ENCODE peak calls at places on chromosomes 13 and 19, in eight cellular contexts. K is heart right ventricle, S is neuronal stem cell, J is left ventricle myocardium inferior, L is GM12878, Q is heart left ventricle, O is esophagus squamous epithelium, U is HCT116. W is an unnamed sample.

GRCh38 chr13:48515732-48516131 is 17.1 kb downstream of the RCBTB2 start:
- DNase-seq in K (no peak), S (no peak), J (no peak), L (no peak), Q (no peak), O (no peak), U (no peak), W (no peak)

GRCh38 chr13:50152655-50153309 is 137.5 kb downstream of the KCNRG start:
- DNase-seq in K (no peak), S (no peak), J (no peak), L (no peak), Q (no peak), O (no peak), U (no peak), W (no peak)

GRCh38 chr19:17333611-17334413 is 843 bp downstream of the ANO8 start:
- DNase-seq in K (no peak), S (no peak), J (no peak), L (peak; percentile 16), Q (no peak), O (no peak), U (peak; percentile 71), W (no peak)

GRCh38 chr19:2779121-2779740 is 3.8 kb downstream of the SGTA start:
- DNase-seq in K (no peak), S (no peak), J (no peak), L (no peak), Q (no peak), O (no peak), U (no peak), W (no peak)

GRCh38 chr19:15672580-15673175 is at the start of gene CYP4F12:
- DNase-seq in K (peak; percentile 92), S (no peak), J (peak; percentile 87), L (no peak), Q (peak; percentile 83), O (peak; percentile 5), U (peak; percentile 49), W (no peak)

GRCh38 chr13:111597041-111598017 is 276.9 kb downstream of the TEX29 start:
- DNase-seq in K (no peak), S (no peak), J (no peak), L (no peak), Q (no peak), O (no peak), U (no peak), W (no peak)

GRCh38 chr19:40763963-40764362 is 11.4 kb upstream of the MIA start:
- DNase-seq in K (no peak), S (no peak), J (no peak), L (no peak), Q (no peak), O (no peak), U (no peak), W (no peak)

GRCh38 chr19:1507192-1507660 is 5.6 kb downstream of the ADAMTSL5 start:
- DNase-seq in K (no peak), S (no peak), J (no peak), L (no peak), Q (no peak), O (no peak), U (no peak), W (no peak)

GRCh38 chr19:8519388-8519787 is 5.4 kb upstream of the ZNF414 start:
- DNase-seq in K (no peak), S (no peak), J (no peak), L (no peak), Q (no peak), O (no peak), U (no peak), W (no peak)

GRCh38 chr13:105897575-105897974 is 637.9 kb downstream of the EFNB2 start:
- DNase-seq in K (no peak), S (no peak), J (no peak), L (no peak), Q (no peak), O (no peak), U (no peak), W (no peak)

GRCh38 chr19:410243-410781 is 1.4 kb upstream of the C2CD4C start:
- DNase-seq in K (no peak), S (no peak), J (no peak), L (no peak), Q (no peak), O (no peak), U (no peak), W (no peak)

GRCh38 chr13:28707629-28708427 is 10.9 kb downstream of the SLC46A3 start:
- DNase-seq in K (no peak), S (no peak), J (no peak), L (peak; percentile 94), Q (no peak), O (no peak), U (no peak), W (peak; percentile 90)

GRCh38 chr19:14366529-14366928 is 14.7 kb upstream of the ADGRE5 start:
- DNase-seq in K (peak; percentile 53), S (no peak), J (peak; percentile 58), L (peak; percentile 98), Q (peak; percentile 61), O (peak; percentile 46), U (peak; percentile 92), W (peak; percentile 88)

GRCh38 chr13:113992276-113993005 is 18.6 kb upstream of the C13orf46 start:
- DNase-seq in K (peak; percentile 13), S (no peak), J (no peak), L (no peak), Q (no peak), O (no peak), U (no peak), W (no peak)

DNA sequence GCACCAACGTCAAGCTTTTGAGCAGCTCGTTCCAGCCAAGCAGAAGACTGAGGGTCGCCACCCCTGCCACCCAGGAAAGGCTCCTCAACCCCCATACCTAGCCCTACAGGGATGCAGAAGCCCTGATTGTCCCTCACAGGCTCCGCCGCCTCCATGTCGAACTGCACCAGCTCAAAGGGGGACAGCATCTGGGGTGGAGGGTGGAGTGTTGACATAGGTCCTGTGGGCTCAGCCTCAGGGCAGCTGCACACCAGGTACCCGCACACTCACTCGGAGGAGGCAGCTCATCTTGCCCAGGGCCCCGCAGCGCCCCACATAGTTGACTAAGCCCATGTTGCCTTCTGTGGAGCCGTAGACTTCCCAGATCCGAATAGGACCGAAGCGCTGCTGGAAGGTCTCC is 11.6 kb downstream of the SLC27A5 start:
- DNase-seq in K (no peak), S (no peak), J (no peak), L (no peak), Q (no peak), O (no peak), U (no peak), W (no peak)
- H3K4me3 ChIP-seq in K (no peak overlapping the region), S (no peak overlapping the region), J (peak overlapping the region; percentile 70), L (peak overlapping the region; percentile 66), Q (peak overlapping the region; percentile 59), O (no peak overlapping the region), U (peak overlapping the region; percentile 62), W (peak overlapping the region; percentile 62)

GRCh38 chr19:51256053-51256682 is 5.3 kb downstream of the SIGLECL1 start:
- DNase-seq in K (no peak), S (no peak), J (no peak), L (no peak), Q (no peak), O (no peak), U (no peak), W (no peak)

GRCh38 chr19:51258761-51259160 is 7.9 kb downstream of the SIGLECL1 start:
- DNase-seq in K (no peak), S (no peak), J (no peak), L (no peak), Q (no peak), O (no peak), U (no peak), W (no peak)

GRCh38 chr19:51257471-51257870 is 6.6 kb downstream of the SIGLECL1 start:
- DNase-seq in K (no peak), S (no peak), J (no peak), L (no peak), Q (no peak), O (no peak), U (no peak), W (no peak)

GRCh38 chr19:51259348-51260245 is 8.7 kb downstream of the SIGLECL1 start:
- DNase-seq in K (no peak), S (peak; percentile 33), J (peak; percentile 18), L (peak; percentile 12), Q (peak; percentile 25), O (no peak), U (peak; percentile 41), W (no peak)

DNA sequence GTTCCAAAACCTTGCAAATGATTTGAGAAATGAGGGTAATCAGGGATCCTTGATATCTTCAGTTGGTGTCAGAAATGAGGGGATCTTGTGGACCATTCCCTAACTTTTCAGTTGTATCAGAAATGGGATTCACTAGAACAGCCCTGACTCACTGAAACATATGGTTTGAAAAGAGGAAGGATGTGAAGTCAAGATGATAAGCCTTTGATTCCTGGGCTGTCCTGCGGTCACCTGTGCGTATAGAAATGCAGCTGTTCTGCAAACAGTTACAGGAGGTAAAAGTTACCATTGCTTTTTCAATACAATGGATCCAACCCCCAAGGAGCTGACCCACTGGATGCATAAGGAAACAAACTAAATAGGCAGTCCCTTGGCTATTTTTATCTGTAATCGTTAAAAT is 7.3 kb downstream of the SIGLECL1 start:
- DNase-seq in K (no peak), S (no peak), J (no peak), L (no peak), Q (no peak), O (no peak), U (no peak), W (no peak)
- H3K4me3 ChIP-seq in K (no peak overlapping the region), S (no peak overlapping the region), J (no peak overlapping the region), L (no peak overlapping the region), Q (no peak overlapping the region), O (no peak overlapping the region), U (no peak overlapping the region), W (no peak overlapping the region)

DNA sequence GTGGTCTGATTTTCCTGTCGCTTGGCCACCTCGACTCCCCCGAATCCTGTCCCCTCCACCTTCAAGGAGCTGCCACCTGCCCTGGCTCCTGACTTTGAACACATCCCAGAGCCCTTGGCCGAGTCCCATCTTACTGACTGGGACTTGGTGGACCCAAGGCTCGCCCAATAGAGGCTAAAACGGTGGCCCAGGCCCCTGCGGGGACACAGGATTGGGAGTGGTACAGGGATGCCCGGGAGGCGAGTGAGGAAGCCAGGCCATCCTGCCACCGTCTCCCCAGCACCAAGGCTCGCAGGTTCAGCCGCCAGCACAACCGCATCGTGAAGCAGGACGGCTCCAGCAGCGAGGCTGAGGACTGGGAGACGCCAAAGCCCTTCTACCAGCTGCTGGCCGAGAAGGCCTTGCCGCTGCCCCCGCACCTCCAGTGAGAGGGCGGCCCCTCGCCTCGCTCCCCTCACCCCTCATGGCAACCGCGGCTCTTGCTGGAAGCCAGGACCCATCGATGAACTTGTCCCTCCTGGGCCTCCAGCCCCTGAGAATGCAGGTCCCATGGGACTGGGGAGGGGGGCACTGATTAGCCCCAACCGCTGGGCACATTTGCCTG is 5.3 kb downstream of the SIX5 start:
- DNase-seq in K (peak; percentile 24), S (no peak), J (no peak), L (no peak), Q (no peak), O (no peak), U (no peak), W (no peak)
- H3K4me3 ChIP-seq in K (no peak overlapping the region), S (no peak overlapping the region), J (peak overlapping the region; percentile 85), L (no peak overlapping the region), Q (peak overlapping the region; percentile 78), O (no peak overlapping the region), U (no peak overlapping the region), W (no peak overlapping the region)

GRCh38 chr19:28631931-28632330 is 581.0 kb downstream of the UQCRFS1 start:
- DNase-seq in K (no peak), S (no peak), J (no peak), L (no peak), Q (no peak), O (no peak), U (no peak), W (no peak)
- H3K4me3 ChIP-seq in K (no peak overlapping the region), S (no peak overlapping the region), J (no peak overlapping the region), L (no peak overlapping the region), Q (no peak overlapping the region), O (no peak overlapping the region), U (no peak overlapping the region), W (no peak overlapping the region)